ENCODE peak calls at places on chromosomes 1 and 21, in five cellular contexts. I is H9; N is Calu3; C is fibroblast of lung; H is stimulated activated naive B cell treated with anti-CD40 and anti-IgM and Interleukin-4, amounts not matched to agents 10 μg/mL and 1 μg/mL and 100 μg/mL, for 72 hours. W is an unnamed sample.
A peak's percentile ranks its signal among the peaks of the same experiment; 100 is the strongest.

GRCh38 chr1:157111396-157112165 is 12.0 kb upstream of the ETV3L start:
- DNase-seq in I (peak; percentile 70), N (no peak), C (no peak), H (no peak), W (peak; percentile 83)

GRCh38 chr1:58722967-58723366 is 23.1 kb upstream of the MYSM1 start:
- DNase-seq in I (no peak), N (no peak), C (no peak), H (no peak), W (no peak)

GRCh38 chr1:220219136-220219442 is 53.2 kb downstream of the RAB3GAP2 start:
- DNase-seq in I (no peak), N (no peak), C (no peak), H (no peak), W (no peak)

GRCh38 chr1:61004269-61005003 is 77.9 kb upstream of the NFIA start:
- DNase-seq in I (no peak), N (no peak), C (no peak), H (no peak), W (no peak)

GRCh38 chr21:36744560-36745231 is 45.8 kb downstream of the SIM2 start:
- DNase-seq in I (no peak), N (no peak), C (peak; percentile 37), H (no peak), W (no peak)

GRCh38 chr1:196516373-196516772 is 91.9 kb downstream of the KCNT2 start:
- DNase-seq in I (no peak), N (no peak), C (peak; percentile 46), H (no peak), W (no peak)

GRCh38 chr1:27341525-27342252 is at the start of gene SYTL1:
- DNase-seq in I (peak; percentile 75), N (peak; percentile 79), C (peak; percentile 73), H (peak; percentile 72), W (peak; percentile 88)

GRCh38 chr21:44874497-44875331 is 1.2 kb upstream of the PTTG1IP start:
- DNase-seq in I (no peak), N (no peak), C (no peak), H (peak; percentile 28), W (peak; percentile 77)

GRCh38 chr21:26847951-26848350 is 2.7 kb upstream of the ADAMTS1 start:
- DNase-seq in I (no peak), N (no peak), C (no peak), H (no peak), W (no peak)

GRCh38 chr1:224660074-224660473 is 44.0 kb downstream of the CNIH3 start:
- DNase-seq in I (no peak), N (no peak), C (no peak), H (no peak), W (no peak)

GRCh38 chr1:227898502-227899140 is 49.1 kb downstream of the WNT9A start:
- DNase-seq in I (peak; percentile 21), N (no peak), C (no peak), H (no peak), W (no peak)